ENCODE peak calls at places on chromosome 5, in nine cellular contexts. T, R, N, J, K, E, H, W and L are unnamed samples.

GRCh38 chr5:41212935-41213334 is 397 bp downstream of the C6 start:
- DNase-seq in T (no peak), R (no peak), N (no peak), J (no peak), K (no peak), E (no peak), H (no peak), W (no peak), L (no peak)

GRCh38 chr5:38500861-38501260 is 55.6 kb downstream of the LIFR start:
- DNase-seq in T (no peak), R (no peak), N (no peak), J (no peak), K (no peak), E (no peak), H (peak), W (no peak), L (no peak)

GRCh38 chr5:775960-776861 is 8.3 kb downstream of the ZDHHC11B start:
- DNase-seq in T (no peak), R (peak), N (no peak), J (no peak), K (peak), E (no peak), H (no peak), W (no peak), L (peak)

GRCh38 chr5:40273936-40274335 is 405.8 kb upstream of the PTGER4 start:
- DNase-seq in T (no peak), R (no peak), N (no peak), J (no peak), K (no peak), E (no peak), H (no peak), W (no peak), L (no peak)

GRCh38 chr5:32061236-32061635 is 112.9 kb downstream of the GOLPH3 start:
- DNase-seq in T (no peak), R (no peak), N (no peak), J (no peak), K (no peak), E (no peak), H (no peak), W (no peak), L (no peak)

GRCh38 chr5:177550120-177550519 is 4.2 kb downstream of the FAM193B start:
- DNase-seq in T (no peak), R (no peak), N (no peak), J (no peak), K (no peak), E (no peak), H (no peak), W (no peak), L (no peak)

GRCh38 chr5:92916036-92916435 is 665.0 kb downstream of the NR2F1-AS1 start:
- DNase-seq in T (no peak), R (no peak), N (no peak), J (no peak), K (no peak), E (no peak), H (peak), W (no peak), L (no peak)

GRCh38 chr5:137858223-137858916 is 9.3 kb upstream of the MYOT start:
- DNase-seq in T (no peak), R (peak), N (no peak), J (peak), K (no peak), E (no peak), H (no peak), W (no peak), L (peak)

GRCh38 chr5:52579391-52579790 is 208.3 kb upstream of the ITGA1 start:
- DNase-seq in T (no peak), R (no peak), N (no peak), J (no peak), K (no peak), E (no peak), H (no peak), W (no peak), L (no peak)

GRCh38 chr5:167050568-167051214 is 1240.8 kb upstream of the WWC1 start:
- DNase-seq in T (peak), R (no peak), N (no peak), J (no peak), K (no peak), E (no peak), H (no peak), W (no peak), L (no peak)

GRCh38 chr5:132487841-132488555 is 2.6 kb downstream of the IRF1 start:
- DNase-seq in T (no peak), R (peak), N (peak), J (peak), K (peak), E (no peak), H (no peak), W (peak), L (peak)

GRCh38 chr5:148267972-148268371 is 622 bp upstream of the SPINK13 start:
- DNase-seq in T (no peak), R (no peak), N (no peak), J (no peak), K (no peak), E (no peak), H (no peak), W (no peak), L (no peak)

GRCh38 chr5:169294621-169295020 is 6.3 kb downstream of the SLIT3 start:
- DNase-seq in T (no peak), R (no peak), N (no peak), J (no peak), K (no peak), E (no peak), H (no peak), W (no peak), L (no peak)

GRCh38 chr5:92945630-92946097 is 635.4 kb downstream of the NR2F1-AS1 start:
- DNase-seq in T (no peak), R (no peak), N (no peak), J (no peak), K (no peak), E (no peak), H (peak), W (no peak), L (no peak)

GRCh38 chr5:163790497-163790896 is 285.1 kb downstream of the MAT2B start:
- DNase-seq in T (no peak), R (no peak), N (no peak), J (no peak), K (no peak), E (no peak), H (peak), W (no peak), L (no peak)

DNA sequence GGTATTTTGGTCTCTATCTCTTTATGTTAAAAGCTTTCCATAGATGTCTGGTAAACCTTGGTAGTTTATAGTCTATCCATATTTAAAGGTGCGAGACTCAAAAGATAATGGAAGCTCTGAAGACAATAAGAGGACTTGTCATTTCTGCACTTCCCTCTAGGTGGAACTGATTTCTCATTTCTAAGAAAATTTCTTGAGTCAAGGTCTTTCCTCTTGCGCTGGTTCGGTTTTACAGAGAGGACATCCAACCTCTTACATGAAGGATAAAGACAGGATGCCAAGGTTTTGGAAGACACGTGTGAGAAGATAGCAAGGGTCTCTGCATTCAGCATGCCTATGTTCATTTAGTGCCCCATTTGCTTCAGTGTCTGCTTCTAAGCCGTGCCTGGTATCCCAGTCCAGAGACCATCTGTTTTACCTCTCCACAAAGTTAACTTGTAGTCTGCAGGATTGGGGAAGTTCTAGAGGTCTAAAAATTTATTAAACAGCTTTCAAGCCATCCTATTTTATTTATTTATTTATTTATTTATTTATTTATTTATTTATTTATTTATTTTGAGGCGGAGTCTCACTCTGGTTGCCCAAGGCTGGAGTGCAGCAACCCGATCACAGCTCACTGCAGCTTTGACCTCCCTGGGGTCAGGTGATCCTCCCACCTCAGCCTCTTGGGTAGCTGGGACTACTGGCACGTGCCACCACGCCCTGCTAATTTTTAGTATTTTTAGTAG is 41.6 kb downstream of the KIAA1191 start:
- DNase-seq in T (no peak), R (no peak), N (no peak), J (no peak), K (no peak), E (no peak), H (peak), W (peak), L (no peak)
- TF ChIP-seq CTCF in T (no peak), R (no peak), N (peak), J (no peak), K (no peak), E (no peak), H (peak), W (peak), L (no peak)

DNA sequence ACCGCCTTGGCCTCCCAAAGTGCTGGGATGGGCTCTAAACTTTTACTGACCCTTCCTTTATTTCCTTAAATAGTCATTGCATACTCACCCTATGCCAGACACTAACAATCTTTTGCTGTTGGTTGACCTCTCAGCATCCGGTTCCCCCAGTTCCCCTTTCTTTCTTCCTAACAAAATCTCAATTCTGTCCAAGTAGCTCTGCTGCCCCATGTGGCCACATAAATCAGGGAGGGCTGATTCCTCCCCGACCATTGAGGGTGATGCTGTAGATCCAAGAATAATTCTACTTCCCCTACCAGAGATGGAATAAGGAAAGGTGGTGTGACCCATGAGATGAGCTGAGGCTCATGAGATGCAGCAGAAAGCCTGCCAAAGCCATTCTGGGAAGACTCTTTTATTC is 315.3 kb upstream of the MSX2 start:
- DNase-seq in T (no peak), R (no peak), N (no peak), J (no peak), K (no peak), E (no peak), H (no peak), W (no peak), L (no peak)
- TF ChIP-seq CTCF in T (no peak), R (no peak), N (peak), J (no peak), K (no peak), E (peak), H (peak), W (peak), L (peak)

GRCh38 chr5:3509290-3509689 is 86.3 kb upstream of the IRX1 start:
- DNase-seq in T (no peak), R (no peak), N (no peak), J (no peak), K (no peak), E (no peak), H (no peak), W (no peak), L (no peak)
- TF ChIP-seq CTCF in T (no peak), R (no peak), N (no peak), J (no peak), K (no peak), E (peak), H (no peak), W (peak), L (no peak)

GRCh38 chr5:174312270-174312617 is 266.7 kb downstream of the NSG2 start:
- DNase-seq in T (no peak), R (no peak), N (no peak), J (no peak), K (no peak), E (no peak), H (no peak), W (no peak), L (no peak)
- TF ChIP-seq CTCF in T (peak), R (no peak), N (no peak), J (no peak), K (peak), E (no peak), H (no peak), W (no peak), L (no peak)

DNA sequence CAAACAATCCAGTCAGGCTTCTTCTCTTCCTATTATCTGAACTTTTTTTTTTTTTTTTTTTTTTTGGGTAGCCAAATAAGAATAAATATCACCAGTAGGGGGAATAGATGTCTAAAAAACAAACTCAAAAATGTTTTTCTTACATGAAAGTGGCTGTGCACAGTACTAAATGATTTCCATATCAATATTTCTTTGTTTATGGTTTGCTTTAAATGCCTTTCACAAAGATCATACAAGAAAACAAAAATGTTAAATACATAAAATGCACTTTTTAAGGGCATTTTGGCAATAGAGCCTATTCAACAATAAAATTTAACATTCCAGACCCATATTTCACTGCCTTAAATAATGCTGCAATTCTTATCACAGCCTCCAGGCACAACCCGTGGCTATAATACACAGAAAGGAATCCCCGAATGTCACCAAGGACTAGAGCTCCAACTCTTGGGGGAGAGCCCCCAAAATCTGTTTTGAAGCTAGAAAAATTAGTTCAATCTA is 91.1 kb upstream of the TBCA start:
- DNase-seq in T (no peak), R (no peak), N (no peak), J (no peak), K (no peak), E (no peak), H (peak), W (peak), L (no peak)
- TF ChIP-seq CTCF in T (peak), R (no peak), N (peak), J (no peak), K (peak), E (no peak), H (peak), W (peak), L (no peak)

GRCh38 chr5:35213608-35214007 is 16.7 kb downstream of the PRLR start:
- DNase-seq in T (no peak), R (no peak), N (no peak), J (no peak), K (no peak), E (no peak), H (peak), W (no peak), L (no peak)
- TF ChIP-seq CTCF in T (no peak), R (no peak), N (no peak), J (no peak), K (no peak), E (peak), H (no peak), W (no peak), L (no peak)

GRCh38 chr5:150653145-150653761 is 7.8 kb upstream of the MYOZ3 start:
- DNase-seq in T (no peak), R (no peak), N (peak), J (no peak), K (no peak), E (no peak), H (peak), W (no peak), L (no peak)
- TF ChIP-seq CTCF in T (no peak), R (no peak), N (no peak), J (no peak), K (no peak), E (no peak), H (peak), W (no peak), L (no peak)